ENCODE peak calls at places on chromosomes 11 and 22, in eight cellular contexts. L is astrocyte of the spinal cord; X is HFFc6; B is Ammon's horn; V is NCI-H1092; Q is fibroblast of mammary gland; E is NCI-H1105 treated with DMSO at 0.1 percent for 48 hours; R is naive thymus-derived CD4-positive, alpha-beta T cell. A is an unnamed sample.

GRCh38 chr11:119741369-119742262 is 12.6 kb upstream of the NECTIN1 start:
- DNase-seq in Q (no peak), L (no peak), E (no peak), R (peak), V (no peak), X (no peak), B (peak), A (peak)

GRCh38 chr22:38927033-38927789 is 30.2 kb upstream of the APOBEC3A start:
- DNase-seq in Q (peak), R (peak), L (peak), B (peak), X (peak), E (no peak), V (no peak), A (peak)

GRCh38 chr11:65110354-65110861 is 1.3 kb upstream of the TM7SF2 start:
- DNase-seq in X (peak), V (peak), E (peak), B (peak), R (peak), L (peak), Q (peak), A (peak)

GRCh38 chr11:120134931-120135228 is 3.0 kb downstream of the TRIM29 start:
- DNase-seq in E (no peak), R (no peak), V (no peak), X (no peak), L (no peak), B (no peak), Q (no peak), A (no peak)

GRCh38 chr11:116168459-116168787 is 604.4 kb downstream of the BUD13 start:
- DNase-seq in V (no peak), X (no peak), R (no peak), E (no peak), B (no peak), L (no peak), Q (no peak), A (no peak)

GRCh38 chr11:91326751-91327150 is 897.9 kb upstream of the FAT3 start:
- DNase-seq in Q (no peak), E (no peak), X (no peak), B (no peak), V (no peak), R (no peak), L (no peak), A (no peak)

GRCh38 chr11:11789735-11790369 is 51.9 kb upstream of the USP47 start:
- DNase-seq in L (peak), B (no peak), R (no peak), E (peak), Q (peak), X (peak), V (no peak), A (peak)

GRCh38 chr11:117407016-117407415 is 79.4 kb downstream of the CEP164 start:
- DNase-seq in E (no peak), X (no peak), L (no peak), Q (no peak), B (no peak), V (no peak), R (no peak), A (no peak)

GRCh38 chr11:121661796-121662508 is 209.2 kb upstream of the SORL1-AS1 start:
- DNase-seq in X (peak), Q (peak), V (no peak), L (peak), E (no peak), B (no peak), R (no peak), A (no peak)

GRCh38 chr11:46417711-46418110 is 26.1 kb upstream of the CHRM4 start:
- DNase-seq in X (no peak), E (no peak), L (no peak), R (no peak), V (no peak), B (no peak), Q (no peak), A (no peak)

GRCh38 chr11:12784987-12785386 is 110.8 kb downstream of the TEAD1 start:
- DNase-seq in B (no peak), X (no peak), Q (no peak), L (no peak), R (no peak), V (no peak), E (no peak), A (no peak)

GRCh38 chr22:21933899-21934298 is 18.7 kb downstream of the PPM1F start:
- DNase-seq in L (no peak), V (no peak), X (no peak), B (peak), Q (no peak), R (no peak), E (no peak), A (no peak)

GRCh38 chr22:19886605-19887250 is 32.1 kb upstream of the GNB1L start:
- DNase-seq in Q (peak), E (no peak), R (peak), X (peak), B (no peak), L (peak), V (no peak), A (no peak)

A was measured in Daoy.